ENCODE peak calls at places on chromosome 10, in nine cellular contexts. One of them, this sample, is unnamed. For H3K4me1, the result is how much of the 10 kb centered on the place peaks cover.

GRCh38 chr10:20858292-20859124 is 38.6 kb downstream of the NEBL start:
- DNase-seq in HCT116: peak
- DNase-seq in uterus: no peak
- DNase-seq in cardiac muscle cell: peak
- DNase-seq in IMR-90: peak
- DNase-seq in stomach: no peak
- DNase-seq in esophagus squamous epithelium: no peak
- DNase-seq in SK-N-SH: peak
- DNase-seq in K562: no peak
- DNase-seq in this sample: no peak

GRCh38 chr10:102776779-102777417 is 33.1 kb downstream of the WBP1L start:
- DNase-seq in HCT116: no peak
- DNase-seq in uterus: peak
- DNase-seq in cardiac muscle cell: peak
- DNase-seq in IMR-90: peak
- DNase-seq in stomach: peak
- DNase-seq in esophagus squamous epithelium: no peak
- DNase-seq in SK-N-SH: peak
- DNase-seq in K562: peak
- DNase-seq in this sample: peak

GRCh38 chr10:1715821-1716220 is 21.5 kb downstream of the ADARB2 start:
- DNase-seq in HCT116: no peak
- DNase-seq in uterus: no peak
- DNase-seq in cardiac muscle cell: no peak
- DNase-seq in IMR-90: no peak
- DNase-seq in stomach: peak
- DNase-seq in esophagus squamous epithelium: no peak
- DNase-seq in SK-N-SH: no peak
- DNase-seq in K562: no peak
- DNase-seq in this sample: no peak

GRCh38 chr10:126905776-126906703 is 812 bp downstream of the DOCK1 start:
- DNase-seq in HCT116: no peak
- DNase-seq in uterus: peak
- DNase-seq in cardiac muscle cell: peak
- DNase-seq in IMR-90: peak
- DNase-seq in stomach: peak
- DNase-seq in esophagus squamous epithelium: no peak
- DNase-seq in SK-N-SH: peak
- DNase-seq in K562: no peak
- DNase-seq in this sample: peak

GRCh38 chr10:32065871-32066270 is 9.6 kb upstream of the KIF5B start:
- DNase-seq in HCT116: no peak
- DNase-seq in uterus: no peak
- DNase-seq in cardiac muscle cell: peak
- DNase-seq in IMR-90: peak
- DNase-seq in stomach: no peak
- DNase-seq in esophagus squamous epithelium: no peak
- DNase-seq in SK-N-SH: no peak
- DNase-seq in K562: no peak
- DNase-seq in this sample: no peak

GRCh38 chr10:46042527-46042926 is 3.5 kb downstream of the MSMB start:
- DNase-seq in HCT116: no peak
- DNase-seq in uterus: no peak
- DNase-seq in cardiac muscle cell: no peak
- DNase-seq in IMR-90: no peak
- DNase-seq in stomach: no peak
- DNase-seq in esophagus squamous epithelium: no peak
- DNase-seq in SK-N-SH: no peak
- DNase-seq in K562: no peak
- DNase-seq in this sample: no peak

GRCh38 chr10:33600381-33600780 is 265.9 kb upstream of the NRP1 start:
- DNase-seq in HCT116: no peak
- DNase-seq in uterus: no peak
- DNase-seq in cardiac muscle cell: peak
- DNase-seq in IMR-90: peak
- DNase-seq in stomach: no peak
- DNase-seq in esophagus squamous epithelium: no peak
- DNase-seq in SK-N-SH: no peak
- DNase-seq in K562: no peak
- DNase-seq in this sample: no peak

GRCh38 chr10:58291538-58292174 is 22.7 kb downstream of the CISD1 start:
- DNase-seq in HCT116: peak
- DNase-seq in uterus: no peak
- DNase-seq in cardiac muscle cell: peak
- DNase-seq in IMR-90: peak
- DNase-seq in stomach: no peak
- DNase-seq in esophagus squamous epithelium: no peak
- DNase-seq in SK-N-SH: peak
- DNase-seq in K562: peak
- DNase-seq in this sample: no peak

GRCh38 chr10:93152136-93152535 is 78.4 kb downstream of the CYP26A1 start:
- DNase-seq in HCT116: no peak
- DNase-seq in uterus: no peak
- DNase-seq in cardiac muscle cell: peak
- DNase-seq in IMR-90: peak
- DNase-seq in stomach: no peak
- DNase-seq in esophagus squamous epithelium: no peak
- DNase-seq in SK-N-SH: no peak
- DNase-seq in K562: no peak
- DNase-seq in this sample: no peak

GRCh38 chr10:117131390-117132327 is 6.4 kb downstream of the VAX1 start:
- DNase-seq in HCT116: no peak
- DNase-seq in uterus: no peak
- DNase-seq in cardiac muscle cell: no peak
- DNase-seq in IMR-90: no peak
- DNase-seq in stomach: no peak
- DNase-seq in esophagus squamous epithelium: no peak
- DNase-seq in SK-N-SH: peak
- DNase-seq in K562: no peak
- DNase-seq in this sample: no peak

GRCh38 chr10:20892011-20892585 is 5.0 kb downstream of the NEBL start:
- DNase-seq in HCT116: no peak
- DNase-seq in uterus: no peak
- DNase-seq in cardiac muscle cell: peak
- DNase-seq in IMR-90: no peak
- DNase-seq in stomach: no peak
- DNase-seq in esophagus squamous epithelium: no peak
- DNase-seq in SK-N-SH: peak
- DNase-seq in K562: no peak
- DNase-seq in this sample: no peak

GRCh38 chr10:93408788-93409187 is 73.3 kb downstream of the MYOF start:
- DNase-seq in HCT116: no peak
- DNase-seq in uterus: no peak
- DNase-seq in cardiac muscle cell: no peak
- DNase-seq in IMR-90: no peak
- DNase-seq in stomach: no peak
- DNase-seq in esophagus squamous epithelium: no peak
- DNase-seq in SK-N-SH: no peak
- DNase-seq in K562: no peak
- DNase-seq in this sample: no peak

GRCh38 chr10:90222372-90222771 is 521.0 kb downstream of the KIF20B start:
- DNase-seq in HCT116: peak
- DNase-seq in uterus: no peak
- DNase-seq in cardiac muscle cell: peak
- DNase-seq in IMR-90: peak
- DNase-seq in stomach: no peak
- DNase-seq in esophagus squamous epithelium: no peak
- DNase-seq in SK-N-SH: no peak
- DNase-seq in K562: no peak
- DNase-seq in this sample: no peak

GRCh38 chr10:7424315-7424714 is 13.5 kb upstream of the SFMBT2 start:
- DNase-seq in HCT116: no peak
- DNase-seq in uterus: no peak
- DNase-seq in cardiac muscle cell: no peak
- DNase-seq in IMR-90: no peak
- DNase-seq in stomach: no peak
- DNase-seq in esophagus squamous epithelium: no peak
- DNase-seq in SK-N-SH: no peak
- DNase-seq in K562: no peak
- DNase-seq in this sample: no peak

GRCh38 chr10:58565256-58565655 is 52.6 kb downstream of the BICC1 start:
- DNase-seq in HCT116: no peak
- DNase-seq in uterus: no peak
- DNase-seq in cardiac muscle cell: no peak
- DNase-seq in IMR-90: no peak
- DNase-seq in stomach: no peak
- DNase-seq in esophagus squamous epithelium: no peak
- DNase-seq in SK-N-SH: peak
- DNase-seq in K562: no peak
- DNase-seq in this sample: no peak

GRCh38 chr10:29658984-29659769 is 24.4 kb upstream of the SVIL start:
- DNase-seq in HCT116: peak
- DNase-seq in uterus: no peak
- DNase-seq in cardiac muscle cell: peak
- DNase-seq in IMR-90: peak
- DNase-seq in stomach: peak
- DNase-seq in esophagus squamous epithelium: no peak
- DNase-seq in SK-N-SH: no peak
- DNase-seq in K562: no peak
- DNase-seq in this sample: peak

GRCh38 chr10:60662917-60663614 is 115.2 kb upstream of the CDK1 start:
- DNase-seq in HCT116: peak
- DNase-seq in uterus: no peak
- DNase-seq in cardiac muscle cell: peak
- DNase-seq in IMR-90: peak
- DNase-seq in stomach: no peak
- DNase-seq in esophagus squamous epithelium: no peak
- DNase-seq in SK-N-SH: no peak
- DNase-seq in K562: no peak
- DNase-seq in this sample: no peak
- TF ChIP-seq CTCF in HCT116: peak
- TF ChIP-seq CTCF in uterus: no peak
- TF ChIP-seq CTCF in cardiac muscle cell: no peak
- TF ChIP-seq CTCF in IMR-90: no peak
- TF ChIP-seq CTCF in stomach: no peak
- TF ChIP-seq CTCF in esophagus squamous epithelium: no peak
- TF ChIP-seq CTCF in SK-N-SH: peak
- TF ChIP-seq CTCF in K562: peak
- TF ChIP-seq CTCF in this sample: no peak

DNA sequence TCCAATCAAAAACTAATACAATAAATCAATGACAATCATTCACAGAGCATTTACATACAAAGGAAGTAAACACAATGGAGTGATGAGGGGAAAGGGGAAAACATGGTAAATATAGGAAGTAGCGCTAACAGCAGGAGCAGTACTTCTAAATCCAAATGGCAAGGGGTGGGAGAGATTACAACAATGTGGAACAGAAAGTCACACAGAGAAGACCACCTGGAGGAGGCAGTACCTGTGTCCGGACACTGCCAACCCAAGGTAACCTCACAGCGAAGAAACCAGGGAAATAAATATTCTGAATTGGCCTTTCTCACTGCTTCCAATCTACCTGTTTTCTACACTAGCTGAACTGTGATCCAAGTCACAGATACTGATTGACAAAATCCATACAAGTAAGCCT is 58.2 kb downstream of the ABI1 start:
- DNase-seq in HCT116: no peak
- DNase-seq in uterus: no peak
- DNase-seq in cardiac muscle cell: no peak
- DNase-seq in IMR-90: no peak
- DNase-seq in stomach: no peak
- DNase-seq in esophagus squamous epithelium: no peak
- DNase-seq in SK-N-SH: no peak
- DNase-seq in K562: no peak
- DNase-seq in this sample: no peak
- H3K4me3 ChIP-seq in HCT116: no peak
- H3K4me3 ChIP-seq in uterus: no peak
- H3K4me3 ChIP-seq in cardiac muscle cell: no peak
- H3K4me3 ChIP-seq in IMR-90: no peak
- H3K4me3 ChIP-seq in stomach: no peak
- H3K4me3 ChIP-seq in esophagus squamous epithelium: no peak
- H3K4me3 ChIP-seq in SK-N-SH: no peak
- H3K4me3 ChIP-seq in K562: no peak
- H3K4me3 ChIP-seq in this sample: no peak

DNA sequence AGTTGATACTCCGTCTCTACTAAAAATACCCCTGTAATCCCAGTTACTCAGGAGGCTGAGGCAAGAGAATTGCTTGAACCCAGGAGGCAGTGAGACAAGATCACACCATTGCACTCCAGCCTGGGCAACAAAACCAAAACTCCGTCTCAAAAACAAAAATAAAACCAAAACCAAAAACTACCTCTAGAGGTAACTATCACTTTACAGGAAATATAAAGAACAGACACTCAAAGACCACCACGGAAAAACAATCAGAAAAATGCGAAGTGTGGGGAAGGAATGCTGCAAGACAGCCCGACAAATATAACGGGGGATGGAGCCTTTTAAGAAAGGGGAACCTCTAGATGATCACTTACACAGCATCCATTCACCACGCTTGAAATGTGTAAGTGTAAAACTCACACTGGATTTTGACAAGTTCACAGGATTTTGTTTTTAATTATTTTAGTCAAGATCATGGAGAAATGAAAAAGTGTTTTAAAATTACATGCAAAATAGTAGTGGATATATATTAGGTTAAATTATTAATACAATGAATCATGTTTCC is 4.2 kb downstream of the HNRNPF start:
- DNase-seq in HCT116: no peak
- DNase-seq in uterus: no peak
- DNase-seq in cardiac muscle cell: no peak
- DNase-seq in IMR-90: no peak
- DNase-seq in stomach: no peak
- DNase-seq in esophagus squamous epithelium: no peak
- DNase-seq in SK-N-SH: no peak
- DNase-seq in K562: peak
- DNase-seq in this sample: no peak
- H3K4me1 ChIP-seq in HCT116: half or more
- H3K4me1 ChIP-seq in uterus: under half
- H3K4me1 ChIP-seq in cardiac muscle cell: under half
- H3K4me1 ChIP-seq in IMR-90: under half
- H3K4me1 ChIP-seq in stomach: half or more
- H3K4me1 ChIP-seq in esophagus squamous epithelium: half or more
- H3K4me1 ChIP-seq in SK-N-SH: under half
- H3K4me1 ChIP-seq in K562: under half
- H3K4me1 ChIP-seq in this sample: under half

GRCh38 chr10:99630991-99631390 is 10.8 kb upstream of the SLC25A28 start:
- DNase-seq in HCT116: no peak
- DNase-seq in uterus: no peak
- DNase-seq in cardiac muscle cell: peak
- DNase-seq in IMR-90: peak
- DNase-seq in stomach: no peak
- DNase-seq in esophagus squamous epithelium: no peak
- DNase-seq in SK-N-SH: no peak
- DNase-seq in K562: no peak
- DNase-seq in this sample: no peak

GRCh38 chr10:99631496-99631895 is 11.3 kb upstream of the SLC25A28 start:
- DNase-seq in HCT116: no peak
- DNase-seq in uterus: no peak
- DNase-seq in cardiac muscle cell: peak
- DNase-seq in IMR-90: peak
- DNase-seq in stomach: no peak
- DNase-seq in esophagus squamous epithelium: no peak
- DNase-seq in SK-N-SH: no peak
- DNase-seq in K562: no peak
- DNase-seq in this sample: no peak

GRCh38 chr10:99628923-99629624 is 8.8 kb upstream of the SLC25A28 start:
- DNase-seq in HCT116: no peak
- DNase-seq in uterus: no peak
- DNase-seq in cardiac muscle cell: no peak
- DNase-seq in IMR-90: no peak
- DNase-seq in stomach: no peak
- DNase-seq in esophagus squamous epithelium: no peak
- DNase-seq in SK-N-SH: no peak
- DNase-seq in K562: no peak
- DNase-seq in this sample: no peak

GRCh38 chr10:99629625-99629978 is 9.4 kb upstream of the SLC25A28 start:
- DNase-seq in HCT116: no peak
- DNase-seq in uterus: no peak
- DNase-seq in cardiac muscle cell: no peak
- DNase-seq in IMR-90: no peak
- DNase-seq in stomach: no peak
- DNase-seq in esophagus squamous epithelium: no peak
- DNase-seq in SK-N-SH: no peak
- DNase-seq in K562: no peak
- DNase-seq in this sample: no peak

GRCh38 chr10:99630439-99630838 is 10.2 kb upstream of the SLC25A28 start:
- DNase-seq in HCT116: peak
- DNase-seq in uterus: no peak
- DNase-seq in cardiac muscle cell: peak
- DNase-seq in IMR-90: peak
- DNase-seq in stomach: peak
- DNase-seq in esophagus squamous epithelium: no peak
- DNase-seq in SK-N-SH: peak
- DNase-seq in K562: no peak
- DNase-seq in this sample: no peak
- TF ChIP-seq CTCF in HCT116: peak
- TF ChIP-seq CTCF in uterus: peak
- TF ChIP-seq CTCF in cardiac muscle cell: peak
- TF ChIP-seq CTCF in IMR-90: peak
- TF ChIP-seq CTCF in stomach: no peak
- TF ChIP-seq CTCF in esophagus squamous epithelium: peak
- TF ChIP-seq CTCF in SK-N-SH: peak
- TF ChIP-seq CTCF in K562: peak
- TF ChIP-seq CTCF in this sample: peak

This sample was measured in sigmoid colon.